ENCODE peak calls at places on chromosomes 1 and 21, in four cellular contexts. K, T, L and A are unnamed samples.

GRCh38 chr1:224377676-224378006 is 21.0 kb downstream of the CNIH4 start:
- DNase-seq in K (no peak), L (no peak), T (peak; percentile 9), A (no peak)

GRCh38 chr1:77039739-77040138 is 172.5 kb downstream of the ST6GALNAC5 start:
- DNase-seq in K (peak; percentile 73), T (no peak), L (peak; percentile 66), A (no peak)

GRCh38 chr1:157252473-157252872 is 114.3 kb upstream of the ETV3 start:
- DNase-seq in K (no peak), L (no peak), T (no peak), A (no peak)

GRCh38 chr1:9561429-9561828 is 22.2 kb downstream of the SLC25A33 start:
- DNase-seq in K (peak; percentile 73), T (peak; percentile 12), L (no peak), A (peak; percentile 34)

GRCh38 chr1:207495816-207496792 is at the start of gene CR1:
- DNase-seq in T (peak; percentile 76), K (no peak), L (no peak), A (no peak)

GRCh38 chr1:209835782-209836298 is 8.1 kb downstream of the UTP25 start:
- DNase-seq in T (no peak), L (no peak), K (no peak), A (no peak)

GRCh38 chr21:29867796-29868195 is 72.0 kb downstream of the GRIK1 start:
- DNase-seq in T (no peak), L (no peak), K (no peak), A (no peak)

GRCh38 chr21:15193937-15194336 is 129.1 kb upstream of the NRIP1 start:
- DNase-seq in L (no peak), K (no peak), T (no peak), A (no peak)

GRCh38 chr1:2330035-2330434 is 61.3 kb downstream of the MORN1 start:
- DNase-seq in L (no peak), T (no peak), K (no peak), A (no peak)

GRCh38 chr1:158579733-158580132 is at the start of gene OR10X1:
- DNase-seq in T (no peak), L (no peak), K (no peak), A (no peak)

GRCh38 chr1:62213075-62213914 is 18.6 kb downstream of the L1TD1 start:
- DNase-seq in L (no peak), T (no peak), K (peak; percentile 22), A (no peak)

GRCh38 chr1:235599536-235599935 is 50.0 kb downstream of the GNG4 start:
- DNase-seq in K (no peak), T (no peak), L (no peak), A (no peak)

GRCh38 chr1:11833900-11834299 is 13.7 kb downstream of the NPPA start:
- DNase-seq in K (no peak), T (no peak), L (no peak), A (no peak)

GRCh38 chr1:231420959-231421615 is 1.0 kb downstream of the EGLN1 start:
- DNase-seq in T (peak; percentile 42), K (peak; percentile 76), L (no peak), A (peak; percentile 26)

GRCh38 chr1:160116277-160117147 is 953 bp downstream of the ATP1A2 start:
- DNase-seq in T (no peak), K (no peak), L (no peak), A (no peak)

GRCh38 chr1:40936878-40937484 is 42.5 kb upstream of the CTPS1 start:
- DNase-seq in L (no peak), K (no peak), T (peak; percentile 35), A (no peak)

GRCh38 chr1:41537788-41538351 is 53.4 kb upstream of the EDN2 start:
- DNase-seq in T (no peak), K (peak; percentile 71), L (no peak), A (no peak)

GRCh38 chr1:88946845-88947244 is 45.6 kb downstream of the KYAT3 start:
- DNase-seq in L (no peak), T (peak; percentile 2), K (no peak), A (no peak)

GRCh38 chr21:33685613-33686197 is 43.4 kb downstream of the ITSN1 start:
- DNase-seq in L (no peak), T (no peak), K (no peak), A (no peak)

GRCh38 chr1:37020653-37021277 is 13.6 kb downstream of the GRIK3 start:
- DNase-seq in K (no peak), T (peak; percentile 5), L (no peak), A (no peak)

GRCh38 chr1:234691567-234691966 is 81.6 kb upstream of the IRF2BP2 start:
- DNase-seq in K (no peak), L (peak; percentile 18), T (no peak), A (no peak)

GRCh38 chr1:82755671-82756070 is 954.9 kb downstream of the ADGRL2 start:
- DNase-seq in L (no peak), K (no peak), T (no peak), A (no peak)

GRCh38 chr21:34189506-34189905 is 116.1 kb downstream of the MRPS6 start:
- DNase-seq in L (no peak), T (peak; percentile 76), K (no peak), A (no peak)

GRCh38 chr1:26784023-26784871 is 3.5 kb upstream of the PIGV start:
- DNase-seq in T (peak; percentile 40), K (peak; percentile 79), L (no peak), A (peak; percentile 16)

GRCh38 chr1:55007626-55008025 is 8.9 kb downstream of the BSND start:
- DNase-seq in K (no peak), T (no peak), L (no peak), A (no peak)

GRCh38 chr1:198018529-198018928 is 101.4 kb downstream of the LHX9 start:
- DNase-seq in T (no peak), L (peak; percentile 15), K (no peak), A (no peak)

GRCh38 chr1:245500546-245500945 is 345.8 kb downstream of the KIF26B start:
- DNase-seq in L (no peak), K (no peak), T (no peak), A (peak; percentile 80)

GRCh38 chr1:94068831-94069648 is 51.9 kb downstream of the ABCA4 start:
- DNase-seq in K (peak; percentile 78), L (no peak), T (no peak), A (peak; percentile 44)

GRCh38 chr1:115069626-115070308 is 19.5 kb downstream of the TSPAN2 start:
- DNase-seq in L (no peak), K (no peak), T (no peak), A (no peak)

GRCh38 chr1:32773018-32773763 is 44.0 kb downstream of the YARS1 start:
- DNase-seq in T (peak; percentile 76), K (peak; percentile 92), L (peak; percentile 61), A (peak; percentile 88)

GRCh38 chr1:36425791-36426190 is 24.5 kb downstream of the OSCP1 start:
- DNase-seq in T (no peak), K (no peak), L (no peak), A (no peak)

GRCh38 chr1:48109390-48110009 is 112.3 kb upstream of the TRABD2B start:
- DNase-seq in T (peak; percentile 7), L (peak; percentile 24), K (no peak), A (peak; percentile 37)

DNA sequence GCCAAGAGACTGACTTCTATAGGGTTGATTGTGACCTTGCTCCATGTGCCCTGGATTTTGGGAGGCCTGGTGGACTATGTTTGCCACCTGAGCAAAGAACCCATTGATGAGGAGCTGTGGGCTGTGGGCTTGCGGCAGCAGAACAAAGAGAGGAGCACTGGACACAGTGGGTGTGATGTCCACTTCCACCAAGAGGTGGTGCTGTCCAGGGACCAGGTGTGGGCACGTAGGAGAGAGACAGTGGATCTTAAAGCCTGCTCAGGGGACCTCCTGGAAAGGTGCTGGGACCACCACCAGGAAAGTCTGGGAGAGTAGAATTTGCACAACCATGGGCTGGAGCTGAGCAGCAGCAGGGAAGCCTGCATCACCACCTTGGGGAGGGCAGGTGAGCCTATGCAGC is 106.7 kb upstream of the ETS2 start:
- DNase-seq in T (no peak), K (no peak), L (no peak), A (no peak)
- TF ChIP-seq CTCF in T (no peak), K (no peak), L (peak; percentile 61), A (no peak)

GRCh38 chr1:203408485-203409229 is 57.7 kb upstream of the FMOD start:
- DNase-seq in L (no peak), K (peak; percentile 97), T (no peak), A (peak; percentile 30)
- TF ChIP-seq POLR2AphosphoS5 in L (no peak), K (peak; percentile 92), T (no peak), A (peak; percentile 70)

GRCh38 chr1:218275823-218276222 is 9.3 kb upstream of the RRP15 start:
- DNase-seq in K (no peak), T (no peak), L (no peak), A (no peak)

GRCh38 chr1:218284377-218284916 is 646 bp upstream of the RRP15 start:
- DNase-seq in K (no peak), L (no peak), T (no peak), A (no peak)

GRCh38 chr1:218284917-218285635 is at the start of gene RRP15:
- DNase-seq in T (peak; percentile 91), K (peak; percentile 94), L (peak; percentile 69), A (peak; percentile 85)

DNA sequence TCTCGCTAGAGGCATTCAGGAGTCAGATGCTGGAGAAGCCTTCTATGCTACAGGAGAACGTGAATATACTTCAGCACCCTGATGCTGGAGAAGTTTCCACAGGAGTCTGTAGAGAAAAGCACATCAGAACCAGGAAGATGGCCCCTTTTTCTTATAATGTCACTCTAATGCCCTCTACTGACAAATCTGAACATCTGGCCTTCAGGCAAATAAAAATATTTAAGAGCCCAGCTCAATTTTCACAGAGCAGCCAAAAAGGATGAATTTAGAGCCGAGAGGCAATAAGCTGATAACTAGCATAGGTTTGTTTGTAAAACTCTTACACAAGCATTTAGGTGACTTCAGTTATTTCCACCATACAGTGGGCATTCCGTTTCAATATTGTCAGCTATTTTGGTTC is 3.8 kb upstream of the RRP15 start:
- DNase-seq in L (no peak), K (no peak), T (no peak), A (no peak)
- TF ChIP-seq CTCF in L (no peak), K (no peak), T (no peak), A (no peak)

GRCh38 chr1:201454568-201454967 is 14.4 kb downstream of the PHLDA3 start:
- DNase-seq in K (no peak), L (no peak), T (no peak), A (no peak)

GRCh38 chr1:201455098-201455497 is 13.9 kb downstream of the PHLDA3 start:
- DNase-seq in K (no peak), T (no peak), L (no peak), A (no peak)

GRCh38 chr1:201457508-201457960 is 11.5 kb downstream of the PHLDA3 start:
- DNase-seq in L (no peak), T (no peak), K (no peak), A (no peak)

GRCh38 chr1:201459052-201459451 is 9.9 kb downstream of the PHLDA3 start:
- DNase-seq in K (no peak), L (no peak), T (no peak), A (no peak)

DNA sequence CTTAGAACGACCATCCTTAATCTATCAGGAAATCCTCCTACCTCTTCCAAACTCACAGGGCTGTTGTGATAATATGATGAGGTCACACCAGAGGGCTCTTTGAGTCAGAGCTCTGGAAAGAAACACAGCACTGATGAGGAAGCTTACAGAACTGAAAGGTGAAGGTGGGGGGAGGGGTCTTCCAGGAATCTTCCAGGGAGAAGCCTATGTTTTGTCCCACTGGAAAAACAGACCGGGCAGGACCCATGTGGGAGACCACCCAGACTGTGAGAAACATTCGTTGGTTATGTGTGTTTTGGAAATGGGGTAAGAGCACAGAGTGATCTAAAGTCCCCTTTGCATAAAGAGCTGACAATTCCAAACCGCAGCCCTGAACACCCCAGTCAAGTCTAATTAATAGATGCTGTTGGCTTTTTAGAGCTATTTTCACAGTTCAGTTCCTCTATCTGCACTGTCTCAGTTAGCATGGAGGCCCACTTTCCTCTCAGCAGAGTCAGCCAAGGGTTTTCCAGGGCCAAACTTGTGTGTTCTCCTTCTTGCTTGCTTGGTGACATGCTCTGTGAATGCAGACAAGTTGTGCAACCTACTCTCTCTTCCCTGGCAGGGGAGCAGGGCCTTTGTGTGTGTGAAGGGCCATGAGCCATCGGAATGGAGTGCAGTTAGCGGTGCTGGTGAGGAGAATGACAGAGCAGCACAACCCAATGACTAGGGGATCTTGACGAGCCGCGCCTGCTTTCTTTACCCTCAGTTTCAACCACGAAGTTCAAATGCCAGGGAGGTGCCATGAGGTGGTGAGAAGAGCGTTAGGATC is 12.3 kb downstream of the PHLDA3 start:
- DNase-seq in L (no peak), T (no peak), K (peak; percentile 96), A (peak; percentile 58)
- TF ChIP-seq POLR2AphosphoS5 in L (no peak), T (no peak), K (peak; percentile 87), A (peak; percentile 61)